ENCODE peak calls at places on chromosomes 1 and 21, in six cellular contexts. One of them, this sample, is unnamed.

GRCh38 chr1:156460525-156460924 is 40.0 kb downstream of the MEF2D start:
- DNase-seq in neural progenitor cell: no peak
- DNase-seq in choroid plexus epithelial cell: no peak
- DNase-seq in fibroblast of lung: no peak
- DNase-seq in body of pancreas: no peak
- DNase-seq in fibroblast of pulmonary artery: no peak
- DNase-seq in this sample: no peak

GRCh38 chr1:11053758-11054137 is 6.1 kb downstream of the SRM start:
- DNase-seq in body of pancreas: peak; percentile 50
- DNase-seq in choroid plexus epithelial cell: peak; percentile 33
- DNase-seq in fibroblast of lung: no peak
- DNase-seq in fibroblast of pulmonary artery: peak; percentile 26
- DNase-seq in neural progenitor cell: peak; percentile 79
- DNase-seq in this sample: no peak

GRCh38 chr1:43937179-43937865 is 3.7 kb downstream of the ARTN start:
- DNase-seq in body of pancreas: no peak
- DNase-seq in fibroblast of pulmonary artery: no peak
- DNase-seq in fibroblast of lung: no peak
- DNase-seq in neural progenitor cell: no peak
- DNase-seq in choroid plexus epithelial cell: no peak
- DNase-seq in this sample: peak; percentile 82

GRCh38 chr1:11216074-11216473 is 26.9 kb downstream of the ANGPTL7 start:
- DNase-seq in fibroblast of lung: no peak
- DNase-seq in body of pancreas: no peak
- DNase-seq in choroid plexus epithelial cell: no peak
- DNase-seq in fibroblast of pulmonary artery: no peak
- DNase-seq in neural progenitor cell: no peak
- DNase-seq in this sample: no peak

GRCh38 chr1:201649776-201650607 is 111.1 kb downstream of the NAV1 start:
- DNase-seq in fibroblast of pulmonary artery: peak; percentile 77
- DNase-seq in body of pancreas: peak; percentile 82
- DNase-seq in neural progenitor cell: peak; percentile 84
- DNase-seq in choroid plexus epithelial cell: peak; percentile 84
- DNase-seq in fibroblast of lung: peak; percentile 82
- DNase-seq in this sample: peak; percentile 89

GRCh38 chr1:45329445-45329844 is 2.8 kb downstream of the HPDL start:
- DNase-seq in neural progenitor cell: peak; percentile 21
- DNase-seq in fibroblast of pulmonary artery: no peak
- DNase-seq in body of pancreas: no peak
- DNase-seq in fibroblast of lung: no peak
- DNase-seq in choroid plexus epithelial cell: no peak
- DNase-seq in this sample: no peak

GRCh38 chr21:33205476-33205875 is 24.3 kb upstream of the IFNAR2 start:
- DNase-seq in neural progenitor cell: no peak
- DNase-seq in fibroblast of lung: no peak
- DNase-seq in fibroblast of pulmonary artery: no peak
- DNase-seq in choroid plexus epithelial cell: no peak
- DNase-seq in body of pancreas: no peak
- DNase-seq in this sample: no peak

GRCh38 chr1:34113887-34114286 is 51.1 kb downstream of the CSMD2 start:
- DNase-seq in fibroblast of pulmonary artery: peak; percentile 1
- DNase-seq in fibroblast of lung: no peak
- DNase-seq in choroid plexus epithelial cell: peak; percentile 19
- DNase-seq in body of pancreas: no peak
- DNase-seq in neural progenitor cell: peak; percentile 68
- DNase-seq in this sample: no peak

GRCh38 chr21:25836396-25836795 is 101.6 kb downstream of the GABPA start:
- DNase-seq in choroid plexus epithelial cell: peak; percentile 34
- DNase-seq in body of pancreas: no peak
- DNase-seq in fibroblast of pulmonary artery: peak; percentile 27
- DNase-seq in neural progenitor cell: no peak
- DNase-seq in fibroblast of lung: peak; percentile 38
- DNase-seq in this sample: no peak

GRCh38 chr21:46159390-46159789 is 4.0 kb upstream of the FTCD start:
- DNase-seq in fibroblast of pulmonary artery: no peak
- DNase-seq in body of pancreas: peak; percentile 2
- DNase-seq in fibroblast of lung: no peak
- DNase-seq in choroid plexus epithelial cell: no peak
- DNase-seq in neural progenitor cell: peak; percentile 1
- DNase-seq in this sample: peak; percentile 48

GRCh38 chr1:61743716-61744620 is 1.7 kb downstream of the PATJ start:
- DNase-seq in fibroblast of pulmonary artery: no peak
- DNase-seq in fibroblast of lung: no peak
- DNase-seq in body of pancreas: no peak
- DNase-seq in neural progenitor cell: no peak
- DNase-seq in choroid plexus epithelial cell: peak; percentile 31
- DNase-seq in this sample: no peak

GRCh38 chr1:28365864-28366263 is 3.7 kb upstream of the PHACTR4 start:
- DNase-seq in body of pancreas: peak; percentile 66
- DNase-seq in neural progenitor cell: no peak
- DNase-seq in fibroblast of pulmonary artery: no peak
- DNase-seq in fibroblast of lung: no peak
- DNase-seq in choroid plexus epithelial cell: no peak
- DNase-seq in this sample: no peak

GRCh38 chr1:161261859-161262225 is 3.3 kb downstream of the PCP4L1 start:
- DNase-seq in body of pancreas: peak; percentile 16
- DNase-seq in fibroblast of lung: no peak
- DNase-seq in fibroblast of pulmonary artery: peak; percentile 10
- DNase-seq in choroid plexus epithelial cell: peak; percentile 66
- DNase-seq in neural progenitor cell: no peak
- DNase-seq in this sample: no peak

GRCh38 chr1:207815913-207816312 is 64.1 kb downstream of the CD46 start:
- DNase-seq in neural progenitor cell: no peak
- DNase-seq in choroid plexus epithelial cell: peak; percentile 33
- DNase-seq in fibroblast of lung: peak; percentile 14
- DNase-seq in fibroblast of pulmonary artery: no peak
- DNase-seq in body of pancreas: no peak
- DNase-seq in this sample: no peak

GRCh38 chr1:246069581-246069980 is 437.5 kb downstream of the SMYD3 start:
- DNase-seq in body of pancreas: no peak
- DNase-seq in neural progenitor cell: no peak
- DNase-seq in choroid plexus epithelial cell: no peak
- DNase-seq in fibroblast of pulmonary artery: no peak
- DNase-seq in fibroblast of lung: no peak
- DNase-seq in this sample: no peak

GRCh38 chr1:241235236-241235897 is 121.6 kb downstream of the RGS7 start:
- DNase-seq in fibroblast of pulmonary artery: no peak
- DNase-seq in fibroblast of lung: peak; percentile 7
- DNase-seq in neural progenitor cell: peak; percentile 64
- DNase-seq in choroid plexus epithelial cell: no peak
- DNase-seq in body of pancreas: peak; percentile 6
- DNase-seq in this sample: no peak

GRCh38 chr1:5620997-5621396 is 371.2 kb downstream of the NPHP4 start:
- DNase-seq in neural progenitor cell: peak; percentile 76
- DNase-seq in fibroblast of pulmonary artery: no peak
- DNase-seq in fibroblast of lung: no peak
- DNase-seq in choroid plexus epithelial cell: no peak
- DNase-seq in body of pancreas: peak; percentile 33
- DNase-seq in this sample: peak; percentile 26

GRCh38 chr1:206717237-206717989 is 32.7 kb downstream of the MAPKAPK2 start:
- DNase-seq in fibroblast of pulmonary artery: peak; percentile 53
- DNase-seq in body of pancreas: peak; percentile 28
- DNase-seq in choroid plexus epithelial cell: peak; percentile 50
- DNase-seq in neural progenitor cell: no peak
- DNase-seq in fibroblast of lung: peak; percentile 63
- DNase-seq in this sample: no peak

GRCh38 chr1:89044970-89045695 is 19.9 kb downstream of the GBP1 start:
- DNase-seq in fibroblast of lung: no peak
- DNase-seq in neural progenitor cell: no peak
- DNase-seq in body of pancreas: no peak
- DNase-seq in choroid plexus epithelial cell: no peak
- DNase-seq in fibroblast of pulmonary artery: no peak
- DNase-seq in this sample: no peak

GRCh38 chr1:203379831-203380230 is 28.9 kb upstream of the FMOD start:
- DNase-seq in choroid plexus epithelial cell: no peak
- DNase-seq in neural progenitor cell: no peak
- DNase-seq in fibroblast of pulmonary artery: peak; percentile 49
- DNase-seq in body of pancreas: no peak
- DNase-seq in fibroblast of lung: peak; percentile 31
- DNase-seq in this sample: no peak

GRCh38 chr1:155983191-155984023 is 5.1 kb upstream of the ARHGEF2 start:
- DNase-seq in body of pancreas: no peak
- DNase-seq in neural progenitor cell: peak; percentile 45
- DNase-seq in fibroblast of lung: peak; percentile 100
- DNase-seq in choroid plexus epithelial cell: peak; percentile 95
- DNase-seq in fibroblast of pulmonary artery: peak; percentile 98
- DNase-seq in this sample: peak; percentile 90

GRCh38 chr1:47814592-47815436 is 182.4 kb downstream of the TRABD2B start:
- DNase-seq in fibroblast of lung: no peak
- DNase-seq in fibroblast of pulmonary artery: no peak
- DNase-seq in choroid plexus epithelial cell: peak; percentile 67
- DNase-seq in neural progenitor cell: no peak
- DNase-seq in body of pancreas: no peak
- DNase-seq in this sample: no peak

GRCh38 chr1:209030454-209031167 is 552.9 kb upstream of the CAMK1G start:
- DNase-seq in choroid plexus epithelial cell: no peak
- DNase-seq in body of pancreas: peak; percentile 83
- DNase-seq in fibroblast of lung: no peak
- DNase-seq in neural progenitor cell: no peak
- DNase-seq in fibroblast of pulmonary artery: no peak
- DNase-seq in this sample: no peak

GRCh38 chr1:209023790-209024189 is 559.7 kb upstream of the CAMK1G start:
- DNase-seq in fibroblast of lung: no peak
- DNase-seq in neural progenitor cell: no peak
- DNase-seq in body of pancreas: no peak
- DNase-seq in choroid plexus epithelial cell: no peak
- DNase-seq in fibroblast of pulmonary artery: no peak
- DNase-seq in this sample: no peak

GRCh38 chr1:209029737-209030136 is 553.8 kb upstream of the CAMK1G start:
- DNase-seq in choroid plexus epithelial cell: no peak
- DNase-seq in body of pancreas: no peak
- DNase-seq in fibroblast of pulmonary artery: no peak
- DNase-seq in neural progenitor cell: no peak
- DNase-seq in fibroblast of lung: no peak
- DNase-seq in this sample: no peak
- TF ChIP-seq CTCF in choroid plexus epithelial cell: no peak
- TF ChIP-seq CTCF in body of pancreas: no peak
- TF ChIP-seq CTCF in fibroblast of pulmonary artery: peak; percentile 12
- TF ChIP-seq CTCF in neural progenitor cell: peak; percentile 24
- TF ChIP-seq CTCF in fibroblast of lung: peak; percentile 26
- TF ChIP-seq CTCF in this sample: peak; percentile 25

GRCh38 chr1:159898527-159898926 is 1.4 kb downstream of the CFAP45 start:
- DNase-seq in body of pancreas: no peak
- DNase-seq in neural progenitor cell: no peak
- DNase-seq in fibroblast of pulmonary artery: no peak
- DNase-seq in fibroblast of lung: no peak
- DNase-seq in choroid plexus epithelial cell: no peak
- DNase-seq in this sample: no peak

GRCh38 chr1:159900755-159901335 is 880 bp upstream of the CFAP45 start:
- DNase-seq in choroid plexus epithelial cell: no peak
- DNase-seq in fibroblast of lung: no peak
- DNase-seq in neural progenitor cell: no peak
- DNase-seq in body of pancreas: no peak
- DNase-seq in fibroblast of pulmonary artery: no peak
- DNase-seq in this sample: no peak

GRCh38 chr1:159896086-159896930 is 3.7 kb downstream of the CFAP45 start:
- DNase-seq in fibroblast of pulmonary artery: no peak
- DNase-seq in neural progenitor cell: no peak
- DNase-seq in fibroblast of lung: peak; percentile 49
- DNase-seq in choroid plexus epithelial cell: no peak
- DNase-seq in body of pancreas: no peak
- DNase-seq in this sample: peak; percentile 4

GRCh38 chr1:159897962-159898361 is 2.0 kb downstream of the CFAP45 start:
- DNase-seq in fibroblast of pulmonary artery: no peak
- DNase-seq in fibroblast of lung: no peak
- DNase-seq in body of pancreas: no peak
- DNase-seq in choroid plexus epithelial cell: no peak
- DNase-seq in neural progenitor cell: no peak
- DNase-seq in this sample: no peak

GRCh38 chr1:159900086-159900680 is at the start of gene CFAP45:
- DNase-seq in choroid plexus epithelial cell: peak; percentile 88
- DNase-seq in fibroblast of pulmonary artery: peak; percentile 82
- DNase-seq in fibroblast of lung: peak; percentile 77
- DNase-seq in neural progenitor cell: peak; percentile 98
- DNase-seq in body of pancreas: peak; percentile 96
- DNase-seq in this sample: peak; percentile 83
- TF ChIP-seq CTCF in choroid plexus epithelial cell: no peak
- TF ChIP-seq CTCF in fibroblast of pulmonary artery: no peak
- TF ChIP-seq CTCF in fibroblast of lung: no peak
- TF ChIP-seq CTCF in neural progenitor cell: no peak
- TF ChIP-seq CTCF in body of pancreas: no peak
- TF ChIP-seq CTCF in this sample: no peak

DNA sequence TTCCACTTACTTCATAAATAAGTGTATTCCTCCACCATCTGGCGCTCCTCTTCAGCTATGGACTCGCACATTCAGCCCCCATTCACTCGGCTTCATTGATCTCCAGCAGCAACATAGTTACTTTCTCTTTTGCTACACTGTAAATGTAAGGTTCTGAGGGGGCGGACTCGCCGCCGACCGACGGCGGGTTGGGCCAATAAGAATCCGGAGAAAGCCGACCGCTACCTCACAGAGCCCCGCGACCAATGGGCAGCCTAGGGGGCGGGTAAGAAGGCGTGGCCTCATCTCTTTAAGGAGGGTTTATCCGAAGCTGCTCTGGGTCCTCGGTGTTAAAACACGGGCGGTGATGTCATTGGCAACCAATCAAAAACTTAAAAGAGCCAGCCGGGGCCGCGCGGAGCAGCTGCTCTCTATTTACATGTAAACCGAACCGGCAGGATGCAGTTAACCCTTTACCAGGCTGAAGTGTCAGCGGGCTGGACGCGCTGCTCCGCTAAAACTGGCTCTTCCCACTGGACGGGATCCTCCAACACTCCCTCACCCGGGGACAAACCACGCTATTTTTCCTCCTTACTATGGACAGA is at the start of gene DUSP10:
- DNase-seq in fibroblast of lung: peak; percentile 100
- DNase-seq in body of pancreas: peak; percentile 100
- DNase-seq in fibroblast of pulmonary artery: peak; percentile 100
- DNase-seq in choroid plexus epithelial cell: peak; percentile 100
- DNase-seq in neural progenitor cell: peak; percentile 99
- DNase-seq in this sample: peak; percentile 87
- TF ChIP-seq CTCF in fibroblast of lung: no peak
- TF ChIP-seq CTCF in body of pancreas: no peak
- TF ChIP-seq CTCF in fibroblast of pulmonary artery: peak; percentile 11
- TF ChIP-seq CTCF in choroid plexus epithelial cell: peak; percentile 35
- TF ChIP-seq CTCF in neural progenitor cell: no peak
- TF ChIP-seq CTCF in this sample: no peak

DNA sequence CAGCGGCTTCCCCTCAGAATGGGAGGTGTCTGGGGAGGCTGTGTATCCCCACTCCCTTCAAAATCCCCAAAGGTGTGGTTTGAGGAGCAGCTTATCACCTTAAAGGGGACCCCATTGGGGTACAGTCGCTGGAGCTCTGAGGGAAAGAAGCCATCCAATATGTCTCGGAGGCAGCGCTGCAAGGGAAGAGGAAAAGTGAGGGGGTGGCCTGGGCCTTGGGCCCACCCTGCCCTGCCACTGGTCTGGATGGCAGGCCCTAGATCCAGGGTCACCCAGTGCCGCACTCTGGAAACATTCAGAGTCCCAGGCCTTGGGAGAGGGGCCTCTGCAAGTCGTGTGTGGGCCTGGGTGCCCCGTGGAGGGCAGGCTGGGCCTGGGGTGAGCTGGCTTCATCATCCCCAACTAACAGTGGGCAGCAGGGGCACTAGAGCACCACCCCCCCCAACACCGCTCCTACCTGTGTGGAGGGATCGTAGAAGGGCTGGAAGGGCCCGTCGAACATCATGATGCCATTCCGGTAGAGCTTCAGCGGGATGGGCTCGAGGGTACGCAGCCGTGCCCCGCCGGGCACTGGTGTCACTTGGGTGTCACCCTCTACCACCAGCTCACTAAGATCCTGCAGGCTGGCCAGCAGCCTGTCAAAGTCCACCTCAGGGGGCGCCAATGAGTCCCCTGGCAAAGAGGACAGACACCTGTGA is 5.6 kb downstream of the SH3BGRL3 start:
- DNase-seq in fibroblast of lung: no peak
- DNase-seq in choroid plexus epithelial cell: no peak
- DNase-seq in fibroblast of pulmonary artery: no peak
- DNase-seq in neural progenitor cell: peak; percentile 82
- DNase-seq in body of pancreas: peak; percentile 54
- DNase-seq in this sample: peak; percentile 49
- TF ChIP-seq CTCF in fibroblast of lung: peak; percentile 23
- TF ChIP-seq CTCF in choroid plexus epithelial cell: peak; percentile 56
- TF ChIP-seq CTCF in fibroblast of pulmonary artery: peak; percentile 30
- TF ChIP-seq CTCF in neural progenitor cell: peak; percentile 68
- TF ChIP-seq CTCF in body of pancreas: no peak
- TF ChIP-seq CTCF in this sample: peak; percentile 49